ENCODE peak calls at places on chromosome 21, in six cellular contexts. Z is tibial artery, K is IMR-90, R is thoracic aorta, N is mucosa of descending colon, T is GM20000. E is an unnamed sample.
A peak's percentile ranks its signal among the peaks of the same experiment; 100 is the strongest.

GRCh38 chr21:41624674-41625310 is 116.8 kb upstream of the TMPRSS2 start:
- DNase-seq in N (no peak), Z (no peak), K (no peak), R (no peak), T (no peak), E (no peak)

GRCh38 chr21:28971171-28971570 is 21.5 kb downstream of the LTN1 start:
- DNase-seq in N (no peak), Z (no peak), K (peak; percentile 19), R (no peak), T (no peak), E (no peak)

GRCh38 chr21:21373969-21374368 is 375.8 kb downstream of the NCAM2 start:
- DNase-seq in T (no peak), Z (no peak), R (no peak), K (no peak), N (no peak), E (no peak)

GRCh38 chr21:14989359-14989758 is 75.4 kb downstream of the NRIP1 start:
- DNase-seq in R (no peak), Z (no peak), K (peak; percentile 77), T (no peak), N (no peak), E (no peak)

GRCh38 chr21:34367320-34367935 is 3.6 kb downstream of the KCNE2 start:
- DNase-seq in R (no peak), K (peak; percentile 82), T (peak; percentile 42), N (no peak), Z (no peak), E (no peak)

GRCh38 chr21:42513985-42514882 is 582 bp downstream of the SLC37A1 start:
- DNase-seq in N (peak; percentile 84), R (no peak), Z (peak; percentile 66), K (no peak), T (peak; percentile 83), E (no peak)

GRCh38 chr21:41086551-41086950 is 81.4 kb upstream of the BACE2 start:
- DNase-seq in T (no peak), N (no peak), R (no peak), Z (no peak), K (no peak), E (no peak)

GRCh38 chr21:25573409-25574206 is 33.7 kb downstream of the MRPL39 start:
- DNase-seq in Z (no peak), R (no peak), N (no peak), T (no peak), K (peak; percentile 99), E (no peak)

GRCh38 chr21:42162831-42163510 is 56.0 kb upstream of the ABCG1 start:
- DNase-seq in T (no peak), Z (no peak), N (no peak), K (no peak), R (no peak), E (no peak)

GRCh38 chr21:33025471-33026298 is at the start of gene OLIG2:
- DNase-seq in Z (no peak), K (peak; percentile 16), R (no peak), T (peak; percentile 46), N (no peak), E (no peak)

GRCh38 chr21:39094847-39095525 is 88.3 kb downstream of the PSMG1 start:
- DNase-seq in K (peak; percentile 93), Z (peak; percentile 54), R (no peak), N (no peak), T (no peak), E (no peak)

GRCh38 chr21:39097981-39098380 is 85.3 kb downstream of the PSMG1 start:
- DNase-seq in Z (peak; percentile 32), T (no peak), N (no peak), R (no peak), K (no peak), E (no peak)

GRCh38 chr21:39095681-39096080 is 87.6 kb downstream of the PSMG1 start:
- DNase-seq in R (no peak), N (no peak), K (no peak), T (no peak), Z (peak; percentile 32), E (no peak)

GRCh38 chr21:39097335-39097861 is 85.9 kb downstream of the PSMG1 start:
- DNase-seq in N (no peak), Z (peak; percentile 67), K (no peak), T (no peak), R (no peak), E (no peak)

GRCh38 chr21:39096754-39097153 is 86.5 kb downstream of the PSMG1 start:
- DNase-seq in Z (peak; percentile 64), R (no peak), T (no peak), K (no peak), N (no peak), E (no peak)
- TF ChIP-seq CTCF in Z (no peak), R (no peak), T (no peak), K (no peak), N (no peak), E (no peak)

DNA sequence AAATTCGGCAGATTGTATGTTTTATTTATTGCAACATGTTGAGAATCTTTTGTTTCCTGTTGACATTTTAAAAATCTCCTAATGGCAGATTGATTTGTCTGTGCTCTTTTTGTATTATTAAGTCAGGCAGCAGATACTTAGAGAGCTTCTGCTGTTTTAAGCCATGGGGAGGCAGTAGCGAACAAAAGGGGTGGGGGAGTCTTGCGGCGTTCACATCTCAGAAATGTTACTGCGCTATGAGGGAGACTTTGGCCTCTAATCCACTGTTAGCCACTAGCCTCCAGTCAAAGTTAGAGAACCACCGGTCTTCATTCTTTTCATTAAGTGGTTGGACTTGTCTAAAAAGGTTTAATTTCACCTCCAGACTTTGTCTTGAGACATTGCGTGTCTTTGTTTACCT is 93.6 kb downstream of the DYRK1A start:
- DNase-seq in N (no peak), R (no peak), K (no peak), Z (no peak), T (no peak), E (no peak)
- TF ChIP-seq CTCF in N (no peak), R (no peak), K (peak; percentile 21), Z (no peak), T (no peak), E (no peak)

GRCh38 chr21:30057108-30057507 is 109.5 kb downstream of the CLDN17 start:
- DNase-seq in R (no peak), T (no peak), N (no peak), K (no peak), Z (no peak), E (no peak)

DNA sequence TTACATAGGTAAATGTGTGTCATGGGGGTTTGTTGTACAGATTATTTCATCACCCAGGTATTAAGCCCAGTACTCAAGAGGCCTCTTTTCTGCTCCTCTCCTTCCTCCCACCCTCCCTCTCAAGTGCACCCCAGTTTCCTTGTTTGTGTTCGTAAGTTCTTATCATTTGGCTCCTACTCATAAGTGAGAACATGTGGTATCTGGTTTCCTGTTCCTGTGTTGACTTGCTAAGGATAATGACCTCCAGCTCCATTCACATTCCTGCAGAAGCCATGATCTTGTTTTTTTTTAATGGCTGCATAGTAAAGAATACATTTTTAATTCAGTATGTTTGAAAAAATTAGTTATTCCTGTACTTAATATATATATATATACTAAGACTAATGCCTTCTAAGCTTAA is 107.7 kb downstream of the CLDN17 start:
- DNase-seq in Z (no peak), R (no peak), N (no peak), T (no peak), K (no peak), E (no peak)
- TF ChIP-seq CTCF in Z (no peak), R (no peak), N (no peak), T (no peak), K (no peak), E (no peak)

GRCh38 chr21:43624343-43624742 is 34.9 kb downstream of the HSF2BP start:
- DNase-seq in N (no peak), K (no peak), Z (no peak), R (no peak), T (no peak), E (no peak)
- TF ChIP-seq CTCF in N (no peak), K (no peak), Z (no peak), R (no peak), T (no peak), E (no peak)